ENCODE peak calls at places on chromosomes 6 and 20, in four cellular contexts. One of them, this sample, is unnamed.

GRCh38 chr6:46583081-46583480 is 69.5 kb downstream of the CYP39A1 start:
- DNase-seq in right atrium auricular region: no peak
- DNase-seq in heart right ventricle: no peak
- DNase-seq in astrocyte: no peak
- DNase-seq in this sample: no peak

GRCh38 chr6:170212051-170212756 is 78.7 kb downstream of the DLL1 start:
- DNase-seq in right atrium auricular region: peak
- DNase-seq in heart right ventricle: no peak
- DNase-seq in astrocyte: no peak
- DNase-seq in this sample: peak

GRCh38 chr6:33824461-33825154 is 20.8 kb upstream of the MLN start:
- DNase-seq in right atrium auricular region: peak
- DNase-seq in heart right ventricle: peak
- DNase-seq in astrocyte: no peak
- DNase-seq in this sample: no peak

GRCh38 chr20:23257848-23258746 is 92.5 kb upstream of the NXT1 start:
- DNase-seq in heart right ventricle: peak
- DNase-seq in right atrium auricular region: no peak
- DNase-seq in astrocyte: peak
- DNase-seq in this sample: peak

GRCh38 chr6:75676377-75676776 is 72.7 kb upstream of the MYO6 start:
- DNase-seq in heart right ventricle: no peak
- DNase-seq in right atrium auricular region: no peak
- DNase-seq in astrocyte: no peak
- DNase-seq in this sample: no peak

GRCh38 chr6:134436950-134437349 is 119.0 kb upstream of the SGK1 start:
- DNase-seq in heart right ventricle: no peak
- DNase-seq in astrocyte: peak
- DNase-seq in right atrium auricular region: no peak
- DNase-seq in this sample: no peak

GRCh38 chr6:88142299-88142668 is 23.9 kb downstream of the CNR1 start:
- DNase-seq in astrocyte: no peak
- DNase-seq in right atrium auricular region: no peak
- DNase-seq in heart right ventricle: no peak
- DNase-seq in this sample: no peak

GRCh38 chr20:21450572-21450971 is 53.2 kb upstream of the NKX2-4 start:
- DNase-seq in right atrium auricular region: no peak
- DNase-seq in astrocyte: peak
- DNase-seq in heart right ventricle: no peak
- DNase-seq in this sample: no peak

GRCh38 chr20:57555457-57556184 is 5.3 kb upstream of the PCK1 start:
- DNase-seq in heart right ventricle: no peak
- DNase-seq in right atrium auricular region: no peak
- DNase-seq in astrocyte: no peak
- DNase-seq in this sample: no peak

GRCh38 chr6:25375125-25375524 is 96.0 kb downstream of the CARMIL1 start:
- DNase-seq in heart right ventricle: no peak
- DNase-seq in right atrium auricular region: no peak
- DNase-seq in astrocyte: no peak
- DNase-seq in this sample: no peak

GRCh38 chr6:98904096-98904495 is 43.6 kb downstream of the FBXL4 start:
- DNase-seq in heart right ventricle: no peak
- DNase-seq in astrocyte: no peak
- DNase-seq in right atrium auricular region: no peak
- DNase-seq in this sample: no peak

GRCh38 chr20:60062431-60063336 is 104.5 kb downstream of the CDH26 start:
- DNase-seq in heart right ventricle: no peak
- DNase-seq in right atrium auricular region: no peak
- DNase-seq in astrocyte: peak
- DNase-seq in this sample: no peak

GRCh38 chr20:23125625-23126191 is 39.6 kb upstream of the CD93 start:
- DNase-seq in right atrium auricular region: no peak
- DNase-seq in heart right ventricle: no peak
- DNase-seq in astrocyte: no peak
- DNase-seq in this sample: no peak

GRCh38 chr6:170483413-170483812 is 69.7 kb downstream of the PSMB1 start:
- DNase-seq in heart right ventricle: no peak
- DNase-seq in astrocyte: no peak
- DNase-seq in right atrium auricular region: no peak
- DNase-seq in this sample: no peak

GRCh38 chr6:6736753-6737654 is 148.5 kb downstream of the LY86 start:
- DNase-seq in heart right ventricle: peak
- DNase-seq in astrocyte: no peak
- DNase-seq in right atrium auricular region: peak
- DNase-seq in this sample: no peak

GRCh38 chr6:44067760-44068139 is 59.5 kb downstream of the MRPL14 start:
- DNase-seq in right atrium auricular region: no peak
- DNase-seq in astrocyte: no peak
- DNase-seq in heart right ventricle: no peak
- DNase-seq in this sample: no peak

GRCh38 chr6:54846243-54846856 is at the start of gene FAM83B:
- DNase-seq in right atrium auricular region: no peak
- DNase-seq in astrocyte: no peak
- DNase-seq in heart right ventricle: no peak
- DNase-seq in this sample: no peak

GRCh38 chr20:58565461-58566175 is 50.4 kb upstream of the APCDD1L start:
- DNase-seq in right atrium auricular region: no peak
- DNase-seq in heart right ventricle: no peak
- DNase-seq in astrocyte: no peak
- DNase-seq in this sample: no peak

GRCh38 chr6:152368761-152369624 is 268.2 kb downstream of the SYNE1 start:
- DNase-seq in heart right ventricle: peak
- DNase-seq in right atrium auricular region: peak
- DNase-seq in astrocyte: no peak
- DNase-seq in this sample: no peak

GRCh38 chr20:37956099-37956498 is 53.2 kb downstream of the VSTM2L start:
- DNase-seq in right atrium auricular region: no peak
- DNase-seq in heart right ventricle: no peak
- DNase-seq in astrocyte: no peak
- DNase-seq in this sample: no peak

GRCh38 chr6:161694995-161695394 is 421.1 kb upstream of the AGPAT4 start:
- DNase-seq in right atrium auricular region: no peak
- DNase-seq in astrocyte: peak
- DNase-seq in heart right ventricle: no peak
- DNase-seq in this sample: no peak

GRCh38 chr6:152981989-152982767 is 663 bp downstream of the FBXO5 start:
- DNase-seq in right atrium auricular region: no peak
- DNase-seq in astrocyte: no peak
- DNase-seq in heart right ventricle: peak
- DNase-seq in this sample: no peak

GRCh38 chr20:40943591-40943990 is 85.0 kb upstream of the TOP1 start:
- DNase-seq in astrocyte: no peak
- DNase-seq in heart right ventricle: no peak
- DNase-seq in right atrium auricular region: no peak
- DNase-seq in this sample: no peak

GRCh38 chr6:2376429-2377355 is 131.3 kb upstream of the GMDS start:
- DNase-seq in astrocyte: peak
- DNase-seq in right atrium auricular region: no peak
- DNase-seq in heart right ventricle: no peak
- DNase-seq in this sample: peak

GRCh38 chr6:105620878-105621277 is 218.0 kb upstream of the PREP start:
- DNase-seq in astrocyte: peak
- DNase-seq in right atrium auricular region: no peak
- DNase-seq in heart right ventricle: no peak
- DNase-seq in this sample: no peak

GRCh38 chr6:160431231-160431630 is 83.1 kb downstream of the SLC22A3 start:
- DNase-seq in right atrium auricular region: peak
- DNase-seq in heart right ventricle: peak
- DNase-seq in astrocyte: peak
- DNase-seq in this sample: peak

GRCh38 chr20:49691818-49692568 is 21.7 kb downstream of the B4GALT5 start:
- DNase-seq in heart right ventricle: no peak
- DNase-seq in right atrium auricular region: no peak
- DNase-seq in astrocyte: no peak
- DNase-seq in this sample: no peak

GRCh38 chr6:24583463-24584389 is 62.3 kb downstream of the KIAA0319 start:
- DNase-seq in heart right ventricle: peak
- DNase-seq in right atrium auricular region: peak
- DNase-seq in astrocyte: peak
- DNase-seq in this sample: no peak

GRCh38 chr6:26502169-26502568 is 2.1 kb downstream of the BTN1A1 start:
- DNase-seq in heart right ventricle: no peak
- DNase-seq in right atrium auricular region: no peak
- DNase-seq in astrocyte: no peak
- DNase-seq in this sample: no peak

GRCh38 chr20:41232971-41233926 is 84.3 kb downstream of the ZHX3 start:
- DNase-seq in right atrium auricular region: no peak
- DNase-seq in heart right ventricle: no peak
- DNase-seq in astrocyte: peak
- DNase-seq in this sample: no peak

GRCh38 chr6:30684386-30685156 is 1.9 kb downstream of the PPP1R18 start:
- DNase-seq in astrocyte: no peak
- DNase-seq in right atrium auricular region: no peak
- DNase-seq in heart right ventricle: peak
- DNase-seq in this sample: no peak

GRCh38 chr6:69705954-69706353 is 90.9 kb downstream of the LMBRD1 start:
- DNase-seq in heart right ventricle: no peak
- DNase-seq in right atrium auricular region: no peak
- DNase-seq in astrocyte: no peak
- DNase-seq in this sample: no peak

GRCh38 chr20:11352041-11352440 is 565.7 kb upstream of the BTBD3 start:
- DNase-seq in right atrium auricular region: no peak
- DNase-seq in heart right ventricle: no peak
- DNase-seq in astrocyte: no peak
- DNase-seq in this sample: no peak

GRCh38 chr6:163392533-163392932 is 22.0 kb upstream of the QKI start:
- DNase-seq in heart right ventricle: peak
- DNase-seq in astrocyte: peak
- DNase-seq in right atrium auricular region: peak
- DNase-seq in this sample: no peak

GRCh38 chr6:55652429-55652828 is 73.4 kb upstream of the HMGCLL1 start:
- DNase-seq in astrocyte: no peak
- DNase-seq in heart right ventricle: no peak
- DNase-seq in right atrium auricular region: no peak
- DNase-seq in this sample: no peak

GRCh38 chr6:20338160-20338559 is 63.5 kb upstream of the E2F3 start:
- DNase-seq in heart right ventricle: no peak
- DNase-seq in astrocyte: no peak
- DNase-seq in right atrium auricular region: no peak
- DNase-seq in this sample: no peak

GRCh38 chr6:20335872-20336271 is 65.8 kb upstream of the E2F3 start:
- DNase-seq in right atrium auricular region: no peak
- DNase-seq in astrocyte: no peak
- DNase-seq in heart right ventricle: no peak
- DNase-seq in this sample: no peak

GRCh38 chr6:20340056-20340455 is 61.6 kb upstream of the E2F3 start:
- DNase-seq in heart right ventricle: no peak
- DNase-seq in astrocyte: no peak
- DNase-seq in right atrium auricular region: no peak
- DNase-seq in this sample: no peak

GRCh38 chr6:20341564-20341963 is 60.1 kb upstream of the E2F3 start:
- DNase-seq in right atrium auricular region: no peak
- DNase-seq in astrocyte: no peak
- DNase-seq in heart right ventricle: no peak
- DNase-seq in this sample: no peak

GRCh38 chr6:20340459-20340858 is 61.2 kb upstream of the E2F3 start:
- DNase-seq in astrocyte: no peak
- DNase-seq in right atrium auricular region: no peak
- DNase-seq in heart right ventricle: no peak
- DNase-seq in this sample: no peak
- TF ChIP-seq CTCF in astrocyte: no peak
- TF ChIP-seq CTCF in right atrium auricular region: no peak
- TF ChIP-seq CTCF in heart right ventricle: no peak
- TF ChIP-seq CTCF in this sample: no peak

GRCh38 chr6:40386200-40386599 is 201.0 kb downstream of the LRFN2 start:
- DNase-seq in heart right ventricle: no peak
- DNase-seq in astrocyte: no peak
- DNase-seq in right atrium auricular region: no peak
- DNase-seq in this sample: no peak

GRCh38 chr6:40390144-40390800 is 196.9 kb downstream of the LRFN2 start:
- DNase-seq in heart right ventricle: no peak
- DNase-seq in astrocyte: no peak
- DNase-seq in right atrium auricular region: no peak
- DNase-seq in this sample: no peak

GRCh38 chr6:40389176-40389767 is 197.9 kb downstream of the LRFN2 start:
- DNase-seq in astrocyte: no peak
- DNase-seq in heart right ventricle: no peak
- DNase-seq in right atrium auricular region: no peak
- DNase-seq in this sample: no peak

GRCh38 chr6:40387127-40387870 is 199.9 kb downstream of the LRFN2 start:
- DNase-seq in astrocyte: no peak
- DNase-seq in right atrium auricular region: no peak
- DNase-seq in heart right ventricle: no peak
- DNase-seq in this sample: no peak

GRCh38 chr6:40387871-40388264 is 199.3 kb downstream of the LRFN2 start:
- DNase-seq in astrocyte: no peak
- DNase-seq in right atrium auricular region: no peak
- DNase-seq in heart right ventricle: no peak
- DNase-seq in this sample: no peak
- H3K4me3 ChIP-seq in astrocyte: no peak
- H3K4me3 ChIP-seq in right atrium auricular region: no peak
- H3K4me3 ChIP-seq in heart right ventricle: no peak
- H3K4me3 ChIP-seq in this sample: no peak

DNA sequence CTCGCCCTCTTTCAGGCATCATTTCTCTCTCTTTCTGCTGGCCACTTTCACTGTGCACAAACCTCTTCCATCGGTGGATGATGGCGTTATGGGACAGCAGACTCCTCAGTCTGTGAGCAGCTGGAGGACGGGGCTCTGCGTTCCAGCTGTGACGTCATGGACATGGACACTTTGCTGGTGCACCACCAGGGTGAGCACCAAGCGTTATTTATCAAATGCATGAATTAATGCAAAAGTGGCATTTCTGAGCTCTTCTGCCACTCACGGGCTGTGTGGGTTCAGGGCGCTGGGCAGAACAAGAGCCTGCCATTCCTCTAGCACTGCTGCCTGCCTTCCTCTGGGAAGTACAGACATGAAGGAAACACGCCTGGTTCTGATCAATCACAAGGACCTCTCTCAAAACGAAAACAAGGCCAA is 82.9 kb upstream of the MPC1 start:
- DNase-seq in astrocyte: peak
- DNase-seq in heart right ventricle: peak
- DNase-seq in right atrium auricular region: no peak
- DNase-seq in this sample: no peak
- TF ChIP-seq CTCF in astrocyte: no peak
- TF ChIP-seq CTCF in heart right ventricle: peak
- TF ChIP-seq CTCF in right atrium auricular region: no peak
- TF ChIP-seq CTCF in this sample: no peak

GRCh38 chr6:13248053-13248452 is 80.3 kb downstream of the TBC1D7 start:
- DNase-seq in astrocyte: peak
- DNase-seq in right atrium auricular region: no peak
- DNase-seq in heart right ventricle: no peak
- DNase-seq in this sample: no peak
- H3K4me3 ChIP-seq in astrocyte: no peak
- H3K4me3 ChIP-seq in right atrium auricular region: no peak
- H3K4me3 ChIP-seq in heart right ventricle: no peak
- H3K4me3 ChIP-seq in this sample: no peak